ENCODE peak calls at places on chromosomes 7 and 10, in ten cellular contexts. L, X, T, D, H, K, B, C, P and Q are unnamed samples. For H3K4me1, the result is how much of the 10 kb centered on the place peaks cover.

GRCh38 chr10:28120795-28121194 is 121.9 kb upstream of the ODAD2 start:
- DNase-seq in D (no peak), P (no peak), X (no peak), B (no peak), H (no peak), L (no peak), T (no peak), C (no peak), K (no peak), Q (no peak)

GRCh38 chr7:130903358-130903974 is 169.5 kb upstream of the KLF14 start:
- DNase-seq in T (no peak), L (no peak), P (no peak), K (no peak), D (no peak), H (no peak), B (no peak), X (peak), C (no peak), Q (no peak)

GRCh38 chr7:133919810-133920209 is 207.3 kb upstream of the LRGUK start:
- DNase-seq in P (no peak), C (no peak), T (no peak), X (peak), H (no peak), D (no peak), K (no peak), B (no peak), L (no peak), Q (no peak)

GRCh38 chr7:158468225-158468624 is 119.4 kb downstream of the PTPRN2 start:
- DNase-seq in C (no peak), B (peak), H (no peak), T (no peak), K (no peak), X (no peak), P (no peak), D (no peak), L (no peak), Q (no peak)

GRCh38 chr7:122304604-122304975 is at the start of gene FEZF1:
- DNase-seq in B (peak), T (no peak), P (no peak), K (no peak), C (no peak), H (no peak), D (peak), X (no peak), L (no peak), Q (no peak)

GRCh38 chr10:51224610-51225230 is 150.4 kb downstream of the PRKG1 start:
- DNase-seq in T (no peak), K (no peak), C (no peak), D (no peak), H (no peak), P (no peak), B (no peak), X (peak), L (no peak), Q (no peak)

GRCh38 chr7:17532861-17533404 is 234.5 kb downstream of the AHR start:
- DNase-seq in L (no peak), P (no peak), H (no peak), B (no peak), K (no peak), T (no peak), X (peak), D (peak), C (no peak), Q (no peak)

GRCh38 chr7:75920431-75921161 is 5.6 kb downstream of the POR start:
- DNase-seq in X (no peak), H (no peak), D (no peak), K (no peak), C (no peak), B (no peak), T (no peak), P (no peak), L (peak), Q (no peak)

GRCh38 chr10:124152139-124152780 is 58.9 kb upstream of the CHST15 start:
- DNase-seq in X (peak), P (peak), B (no peak), D (peak), K (peak), C (peak), T (no peak), H (no peak), L (peak), Q (peak)

GRCh38 chr7:99108615-99109014 is 35.3 kb downstream of the SMURF1 start:
- DNase-seq in X (peak), B (no peak), L (no peak), H (no peak), K (no peak), C (no peak), P (no peak), D (no peak), T (no peak), Q (no peak)

GRCh38 chr7:69748530-69748929 is 150.3 kb downstream of the AUTS2 start:
- DNase-seq in D (no peak), X (no peak), K (no peak), P (no peak), T (no peak), H (no peak), C (no peak), B (no peak), L (no peak), Q (no peak)

GRCh38 chr10:36254191-36254590 is 612.1 kb upstream of the FZD8 start:
- DNase-seq in L (peak), B (no peak), T (no peak), C (peak), K (peak), X (peak), D (peak), P (peak), H (no peak), Q (peak)

GRCh38 chr10:71346731-71347130 is 27.7 kb downstream of the SLC29A3 start:
- DNase-seq in T (no peak), C (no peak), P (no peak), B (no peak), X (no peak), K (no peak), D (no peak), L (no peak), H (no peak), Q (no peak)

GRCh38 chr7:519429-519973 is at the start of gene PDGFA:
- DNase-seq in P (no peak), X (peak), L (no peak), T (no peak), C (no peak), H (no peak), D (no peak), K (peak), B (no peak), Q (no peak)

GRCh38 chr10:71940752-71941151 is 23.4 kb upstream of the CHST3 start:
- DNase-seq in L (no peak), T (no peak), D (no peak), C (no peak), K (no peak), B (no peak), H (no peak), P (no peak), X (no peak), Q (no peak)

GRCh38 chr10:111119637-111120036 is 42.8 kb downstream of the ADRA2A start:
- DNase-seq in X (no peak), C (no peak), D (no peak), T (no peak), P (no peak), B (no peak), K (no peak), H (no peak), L (no peak), Q (no peak)

GRCh38 chr7:147535619-147536200 is 1054.9 kb upstream of the C7orf33 start:
- DNase-seq in X (peak), H (no peak), B (no peak), P (no peak), D (no peak), C (no peak), T (no peak), K (no peak), L (no peak), Q (no peak)

GRCh38 chr10:13709931-13710690 is 123.3 kb downstream of the PRPF18 start:
- DNase-seq in X (no peak), T (no peak), L (no peak), D (no peak), H (no peak), P (no peak), B (no peak), C (no peak), K (peak), Q (no peak)

GRCh38 chr10:110861476-110861875 is 10.3 kb upstream of the PDCD4 start:
- DNase-seq in K (no peak), H (no peak), D (no peak), B (no peak), T (no peak), X (no peak), L (no peak), P (no peak), C (no peak), Q (no peak)

GRCh38 chr10:124025638-124026336 is 67.6 kb downstream of the CHST15 start:
- DNase-seq in T (no peak), L (no peak), P (no peak), H (no peak), X (no peak), K (no peak), B (peak), C (no peak), D (no peak), Q (no peak)

GRCh38 chr7:46507601-46508000 is 586.5 kb upstream of the IGFBP3 start:
- DNase-seq in C (no peak), L (no peak), T (no peak), X (no peak), D (no peak), H (no peak), K (no peak), P (no peak), B (no peak), Q (no peak)

GRCh38 chr10:97709746-97710078 is 3.8 kb upstream of the MARVELD1 start:
- DNase-seq in H (no peak), B (no peak), D (no peak), X (no peak), L (no peak), C (no peak), K (no peak), T (no peak), P (no peak), Q (no peak)

GRCh38 chr7:31053986-31054385 is 1.9 kb downstream of the ADCYAP1R1 start:
- DNase-seq in B (no peak), D (no peak), C (no peak), X (no peak), L (no peak), H (no peak), K (no peak), P (no peak), T (no peak), Q (no peak)

DNA sequence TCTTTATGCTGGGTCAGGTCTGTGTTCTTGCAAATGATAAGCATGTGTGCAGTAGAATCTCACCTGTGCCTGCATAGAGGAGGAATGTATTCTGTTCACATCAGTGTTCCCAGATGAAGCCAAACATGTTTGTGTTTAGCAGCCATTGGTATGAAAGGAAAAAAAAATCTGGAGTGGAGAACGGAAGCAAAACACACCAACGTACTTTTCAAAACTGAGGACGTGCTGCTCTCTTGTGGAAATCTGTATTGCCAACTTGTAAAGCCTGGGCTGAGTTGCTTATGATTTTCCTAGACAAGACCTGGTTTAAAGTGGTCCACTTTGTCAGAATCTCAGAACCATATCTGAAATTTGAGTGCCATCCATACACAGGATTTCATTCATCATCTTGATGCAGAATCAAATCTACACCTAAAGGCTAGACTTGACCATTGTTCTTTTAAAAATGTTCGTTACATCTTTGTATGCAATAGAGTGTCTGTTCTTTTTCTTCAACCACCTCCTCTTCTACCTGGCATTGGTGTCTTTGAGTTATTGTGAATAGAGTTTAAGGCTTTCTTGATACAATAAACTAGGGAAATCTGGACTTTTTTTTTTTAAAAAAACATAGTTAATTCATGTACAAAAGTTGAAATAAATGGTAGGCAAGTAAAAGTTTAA is 367.7 kb downstream of the PHF14 start:
- DNase-seq in T (no peak), X (no peak), H (no peak), K (no peak), B (peak), C (no peak), L (no peak), P (no peak), D (peak), Q (no peak)
- TF ChIP-seq CTCF in T (no peak), X (peak), H (peak), K (peak), B (peak), C (no peak), L (no peak), P (no peak), D (no peak), Q (no peak)

GRCh38 chr7:156091515-156092080 is 279.3 kb upstream of the SHH start:
- DNase-seq in C (no peak), P (no peak), K (no peak), H (no peak), X (no peak), D (no peak), L (no peak), B (no peak), T (no peak), Q (no peak)
- H3K4me1 ChIP-seq in C (under half), P (under half), K (under half), H (under half), X (under half), D (under half), L (under half), B (under half), T (under half), Q (under half)

GRCh38 chr10:86392723-86393094 is 26.1 kb upstream of the GRID1 start:
- DNase-seq in C (no peak), T (no peak), B (no peak), L (no peak), H (no peak), X (no peak), D (no peak), P (peak), K (no peak), Q (no peak)
- TF ChIP-seq CTCF in C (no peak), T (no peak), B (no peak), L (no peak), H (no peak), X (no peak), D (no peak), P (no peak), K (no peak), Q (no peak)

GRCh38 chr10:104259456-104259855 is 4.8 kb downstream of the GSTO1 start:
- DNase-seq in P (no peak), D (no peak), K (no peak), C (no peak), L (no peak), B (no peak), X (no peak), T (no peak), H (no peak), Q (no peak)
- H3K4me1 ChIP-seq in P (under half), D (under half), K (half or more), C (under half), L (half or more), B (under half), X (under half), T (under half), H (under half), Q (under half)

GRCh38 chr7:119935418-119936025 is 337.5 kb upstream of the KCND2 start:
- DNase-seq in P (no peak), C (no peak), L (no peak), H (no peak), B (peak), K (no peak), X (peak), T (no peak), D (no peak), Q (no peak)
- TF ChIP-seq CTCF in P (no peak), C (peak), L (peak), H (no peak), B (peak), K (peak), X (peak), T (no peak), D (no peak), Q (no peak)

DNA sequence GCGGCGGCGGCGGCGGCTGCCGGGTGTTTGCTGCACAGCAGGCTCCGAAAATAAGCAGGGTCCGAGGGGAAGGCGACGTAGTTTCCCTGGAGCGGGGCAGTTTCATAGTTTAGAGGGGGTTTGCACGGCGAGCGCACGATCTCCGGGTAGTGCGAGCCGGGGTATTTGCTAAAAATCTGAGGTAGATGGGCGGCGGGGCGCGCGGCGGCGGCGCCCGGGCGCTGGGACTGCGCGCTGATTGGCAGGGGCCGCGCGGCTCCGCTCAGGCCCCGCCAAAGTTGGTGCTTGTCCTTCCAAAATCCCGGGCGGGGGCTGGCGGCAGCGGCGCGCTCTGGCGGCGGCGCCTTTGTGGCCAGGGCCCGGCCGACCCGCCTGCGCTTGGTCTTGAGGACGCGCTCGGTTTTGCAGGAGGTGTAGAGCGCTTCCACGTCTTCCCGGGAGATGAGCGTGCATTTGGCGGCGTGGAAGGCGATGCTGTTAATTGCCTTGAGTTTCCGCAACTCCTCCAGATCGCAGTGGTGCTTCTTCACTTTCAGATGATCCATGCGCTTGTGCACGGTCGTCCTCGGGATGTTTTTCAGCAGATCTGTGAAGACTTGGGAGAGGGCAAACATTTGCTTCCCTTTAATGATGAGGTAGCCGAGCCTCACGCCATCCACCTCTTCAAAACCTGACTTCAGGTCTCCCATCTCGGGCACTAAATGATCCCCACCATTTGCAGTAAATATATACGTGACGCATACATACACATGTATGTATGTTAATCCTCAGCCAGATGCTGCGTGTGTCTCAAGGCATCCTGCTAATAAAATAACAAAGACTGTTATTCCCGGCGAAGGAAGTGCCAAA is 8.1 kb downstream of the SKIDA1 start:
- DNase-seq in H (no peak), B (peak), X (peak), P (peak), T (no peak), K (peak), C (peak), D (peak), L (no peak), Q (peak)
- H3K4me1 ChIP-seq in H (under half), B (half or more), X (under half), P (half or more), T (under half), K (half or more), C (under half), D (under half), L (under half), Q (under half)

GRCh38 chr7:124996778-124997177 is 67.2 kb upstream of the POT1 start:
- DNase-seq in X (no peak), P (no peak), D (no peak), H (peak), C (no peak), L (no peak), K (no peak), T (no peak), B (peak), Q (no peak)
- TF ChIP-seq CTCF in X (no peak), P (no peak), D (no peak), H (peak), C (no peak), L (no peak), K (peak), T (no peak), B (peak), Q (no peak)

GRCh38 chr7:112254166-112254565 is 47.7 kb downstream of the ZNF277 start:
- DNase-seq in L (no peak), D (no peak), K (no peak), H (no peak), C (no peak), X (no peak), P (no peak), B (no peak), T (no peak), Q (no peak)
- H3K4me1 ChIP-seq in L (under half), D (under half), K (under half), H (under half), C (under half), X (under half), P (under half), B (half or more), T (under half), Q (under half)

GRCh38 chr7:43570688-43571365 is 12.1 kb upstream of the STK17A start:
- DNase-seq in T (no peak), C (no peak), L (no peak), X (no peak), H (no peak), K (no peak), D (no peak), P (no peak), B (no peak), Q (no peak)

GRCh38 chr7:43572516-43573049 is 10.3 kb upstream of the STK17A start:
- DNase-seq in K (no peak), H (no peak), X (peak), P (peak), C (peak), D (no peak), T (no peak), L (peak), B (no peak), Q (peak)

GRCh38 chr7:43577485-43577951 is 5.4 kb upstream of the STK17A start:
- DNase-seq in K (no peak), B (no peak), D (no peak), H (no peak), L (no peak), X (peak), C (no peak), P (no peak), T (no peak), Q (no peak)

DNA sequence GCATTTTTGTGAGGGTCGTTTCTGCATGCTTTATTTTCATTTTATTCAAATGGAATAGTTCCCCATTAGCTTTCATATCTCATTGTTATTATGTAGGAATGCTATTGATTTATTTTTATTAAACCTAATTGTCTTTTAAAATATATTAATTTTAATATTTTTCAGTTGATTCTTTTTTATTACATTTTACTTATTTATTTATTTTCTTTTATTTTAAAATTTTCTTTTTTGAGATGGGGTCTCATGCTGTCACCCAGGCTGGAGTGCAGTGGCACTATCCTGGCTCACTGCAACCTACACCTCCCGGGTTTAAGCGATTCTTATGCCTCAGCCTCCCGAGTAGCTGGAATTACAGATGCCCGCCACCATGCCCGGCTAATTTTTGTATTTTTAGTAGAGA is 7.4 kb upstream of the STK17A start:
- DNase-seq in T (no peak), X (no peak), P (no peak), K (no peak), B (no peak), H (no peak), L (no peak), D (no peak), C (no peak), Q (no peak)
- TF ChIP-seq CTCF in T (no peak), X (no peak), P (no peak), K (no peak), B (no peak), H (no peak), L (no peak), D (no peak), C (no peak), Q (no peak)